ENCODE peak calls at places on chromosomes 2 and 18, in nine cellular contexts. One of them, this sample, is unnamed.

GRCh38 chr18:57561728-57562423 is 24.6 kb downstream of the FECH start:
- DNase-seq in cardiac muscle cell: peak; percentile 66
- DNase-seq in CD4-positive, alpha-beta T cell: no peak
- DNase-seq in uterus: no peak
- DNase-seq in psoas muscle: no peak
- DNase-seq in SK-N-SH: peak; percentile 68
- DNase-seq in adrenal gland: no peak
- DNase-seq in dorsolateral prefrontal cortex: no peak
- DNase-seq in small intestine: peak; percentile 49
- DNase-seq in this sample: no peak

GRCh38 chr18:34345738-34346137 is 121.0 kb upstream of the NOL4 start:
- DNase-seq in cardiac muscle cell: no peak
- DNase-seq in CD4-positive, alpha-beta T cell: no peak
- DNase-seq in uterus: no peak
- DNase-seq in psoas muscle: no peak
- DNase-seq in SK-N-SH: no peak
- DNase-seq in adrenal gland: no peak
- DNase-seq in dorsolateral prefrontal cortex: no peak
- DNase-seq in small intestine: no peak
- DNase-seq in this sample: no peak

GRCh38 chr2:54653572-54654204 is 69.8 kb upstream of the EML6 start:
- DNase-seq in cardiac muscle cell: no peak
- DNase-seq in CD4-positive, alpha-beta T cell: no peak
- DNase-seq in uterus: no peak
- DNase-seq in psoas muscle: peak; percentile 31
- DNase-seq in SK-N-SH: no peak
- DNase-seq in adrenal gland: peak; percentile 88
- DNase-seq in dorsolateral prefrontal cortex: no peak
- DNase-seq in small intestine: no peak
- DNase-seq in this sample: no peak

GRCh38 chr2:119647440-119648169 is 31.4 kb upstream of the TMEM177 start:
- DNase-seq in cardiac muscle cell: no peak
- DNase-seq in CD4-positive, alpha-beta T cell: no peak
- DNase-seq in uterus: no peak
- DNase-seq in psoas muscle: no peak
- DNase-seq in SK-N-SH: no peak
- DNase-seq in adrenal gland: no peak
- DNase-seq in dorsolateral prefrontal cortex: no peak
- DNase-seq in small intestine: no peak
- DNase-seq in this sample: no peak

GRCh38 chr2:156005999-156006712 is 326.4 kb downstream of the NR4A2 start:
- DNase-seq in cardiac muscle cell: peak; percentile 2
- DNase-seq in CD4-positive, alpha-beta T cell: no peak
- DNase-seq in uterus: no peak
- DNase-seq in psoas muscle: no peak
- DNase-seq in SK-N-SH: no peak
- DNase-seq in adrenal gland: no peak
- DNase-seq in dorsolateral prefrontal cortex: no peak
- DNase-seq in small intestine: peak; percentile 13
- DNase-seq in this sample: no peak

GRCh38 chr2:26704441-26704977 is 12.0 kb downstream of the KCNK3 start:
- DNase-seq in cardiac muscle cell: no peak
- DNase-seq in CD4-positive, alpha-beta T cell: no peak
- DNase-seq in uterus: no peak
- DNase-seq in psoas muscle: no peak
- DNase-seq in SK-N-SH: no peak
- DNase-seq in adrenal gland: no peak
- DNase-seq in dorsolateral prefrontal cortex: no peak
- DNase-seq in small intestine: no peak
- DNase-seq in this sample: no peak

GRCh38 chr2:180728928-180729559 is 251.4 kb upstream of the UBE2E3 start:
- DNase-seq in cardiac muscle cell: no peak
- DNase-seq in CD4-positive, alpha-beta T cell: no peak
- DNase-seq in uterus: no peak
- DNase-seq in psoas muscle: no peak
- DNase-seq in SK-N-SH: no peak
- DNase-seq in adrenal gland: no peak
- DNase-seq in dorsolateral prefrontal cortex: no peak
- DNase-seq in small intestine: no peak
- DNase-seq in this sample: no peak

GRCh38 chr2:12428786-12429185 is 287.9 kb upstream of the TRIB2 start:
- DNase-seq in cardiac muscle cell: no peak
- DNase-seq in CD4-positive, alpha-beta T cell: no peak
- DNase-seq in uterus: no peak
- DNase-seq in psoas muscle: no peak
- DNase-seq in SK-N-SH: no peak
- DNase-seq in adrenal gland: no peak
- DNase-seq in dorsolateral prefrontal cortex: no peak
- DNase-seq in small intestine: no peak
- DNase-seq in this sample: no peak

GRCh38 chr2:150143087-150143536 is 344.4 kb downstream of the RND3 start:
- DNase-seq in cardiac muscle cell: no peak
- DNase-seq in CD4-positive, alpha-beta T cell: no peak
- DNase-seq in uterus: no peak
- DNase-seq in psoas muscle: no peak
- DNase-seq in SK-N-SH: no peak
- DNase-seq in adrenal gland: no peak
- DNase-seq in dorsolateral prefrontal cortex: no peak
- DNase-seq in small intestine: no peak
- DNase-seq in this sample: no peak

GRCh38 chr2:188079176-188079575 is 212.5 kb upstream of the GULP1 start:
- DNase-seq in cardiac muscle cell: no peak
- DNase-seq in CD4-positive, alpha-beta T cell: no peak
- DNase-seq in uterus: no peak
- DNase-seq in psoas muscle: no peak
- DNase-seq in SK-N-SH: no peak
- DNase-seq in adrenal gland: no peak
- DNase-seq in dorsolateral prefrontal cortex: no peak
- DNase-seq in small intestine: no peak
- DNase-seq in this sample: no peak

GRCh38 chr2:189179607-189179979 is at the start of gene COL5A2:
- DNase-seq in cardiac muscle cell: peak; percentile 69
- DNase-seq in CD4-positive, alpha-beta T cell: no peak
- DNase-seq in uterus: peak; percentile 57
- DNase-seq in psoas muscle: peak; percentile 22
- DNase-seq in SK-N-SH: no peak
- DNase-seq in adrenal gland: peak; percentile 40
- DNase-seq in dorsolateral prefrontal cortex: no peak
- DNase-seq in small intestine: peak; percentile 2
- DNase-seq in this sample: no peak

GRCh38 chr18:61619783-61620182 is 273.0 kb downstream of the RNF152 start:
- DNase-seq in cardiac muscle cell: no peak
- DNase-seq in CD4-positive, alpha-beta T cell: no peak
- DNase-seq in uterus: no peak
- DNase-seq in psoas muscle: no peak
- DNase-seq in SK-N-SH: no peak
- DNase-seq in adrenal gland: no peak
- DNase-seq in dorsolateral prefrontal cortex: no peak
- DNase-seq in small intestine: no peak
- DNase-seq in this sample: no peak

GRCh38 chr2:84084856-84085255 is 374.2 kb downstream of the SUCLG1 start:
- DNase-seq in cardiac muscle cell: no peak
- DNase-seq in CD4-positive, alpha-beta T cell: no peak
- DNase-seq in uterus: no peak
- DNase-seq in psoas muscle: no peak
- DNase-seq in SK-N-SH: no peak
- DNase-seq in adrenal gland: no peak
- DNase-seq in dorsolateral prefrontal cortex: no peak
- DNase-seq in small intestine: no peak
- DNase-seq in this sample: no peak

GRCh38 chr18:12911025-12911927 is 27.2 kb upstream of the PTPN2 start:
- DNase-seq in cardiac muscle cell: no peak
- DNase-seq in CD4-positive, alpha-beta T cell: peak; percentile 26
- DNase-seq in uterus: peak; percentile 19
- DNase-seq in psoas muscle: peak; percentile 30
- DNase-seq in SK-N-SH: no peak
- DNase-seq in adrenal gland: no peak
- DNase-seq in dorsolateral prefrontal cortex: no peak
- DNase-seq in small intestine: peak; percentile 29
- DNase-seq in this sample: no peak

GRCh38 chr2:151481744-151482143 is 72.0 kb downstream of the RIF1 start:
- DNase-seq in cardiac muscle cell: no peak
- DNase-seq in CD4-positive, alpha-beta T cell: no peak
- DNase-seq in uterus: no peak
- DNase-seq in psoas muscle: no peak
- DNase-seq in SK-N-SH: no peak
- DNase-seq in adrenal gland: no peak
- DNase-seq in dorsolateral prefrontal cortex: no peak
- DNase-seq in small intestine: no peak
- DNase-seq in this sample: no peak

GRCh38 chr2:68214381-68214780 is 38.0 kb downstream of the PPP3R1 start:
- DNase-seq in cardiac muscle cell: no peak
- DNase-seq in CD4-positive, alpha-beta T cell: no peak
- DNase-seq in uterus: no peak
- DNase-seq in psoas muscle: no peak
- DNase-seq in SK-N-SH: no peak
- DNase-seq in adrenal gland: no peak
- DNase-seq in dorsolateral prefrontal cortex: no peak
- DNase-seq in small intestine: no peak
- DNase-seq in this sample: no peak

GRCh38 chr18:56252456-56252855 is 385.9 kb downstream of the TXNL1 start:
- DNase-seq in cardiac muscle cell: no peak
- DNase-seq in CD4-positive, alpha-beta T cell: no peak
- DNase-seq in uterus: no peak
- DNase-seq in psoas muscle: no peak
- DNase-seq in SK-N-SH: no peak
- DNase-seq in adrenal gland: no peak
- DNase-seq in dorsolateral prefrontal cortex: no peak
- DNase-seq in small intestine: no peak
- DNase-seq in this sample: no peak

GRCh38 chr2:174485763-174486613 is 841 bp downstream of the GPR155 start:
- DNase-seq in cardiac muscle cell: peak; percentile 46
- DNase-seq in CD4-positive, alpha-beta T cell: no peak
- DNase-seq in uterus: peak; percentile 30
- DNase-seq in psoas muscle: no peak
- DNase-seq in SK-N-SH: peak; percentile 49
- DNase-seq in adrenal gland: peak; percentile 45
- DNase-seq in dorsolateral prefrontal cortex: peak; percentile 27
- DNase-seq in small intestine: peak; percentile 19
- DNase-seq in this sample: no peak

GRCh38 chr2:85753035-85753524 is 711 bp upstream of the ATOH8 start:
- DNase-seq in cardiac muscle cell: no peak
- DNase-seq in CD4-positive, alpha-beta T cell: no peak
- DNase-seq in uterus: no peak
- DNase-seq in psoas muscle: no peak
- DNase-seq in SK-N-SH: no peak
- DNase-seq in adrenal gland: no peak
- DNase-seq in dorsolateral prefrontal cortex: no peak
- DNase-seq in small intestine: no peak
- DNase-seq in this sample: no peak

GRCh38 chr2:71069376-71069775 is 928 bp downstream of the NAGK start:
- DNase-seq in cardiac muscle cell: no peak
- DNase-seq in CD4-positive, alpha-beta T cell: no peak
- DNase-seq in uterus: no peak
- DNase-seq in psoas muscle: no peak
- DNase-seq in SK-N-SH: no peak
- DNase-seq in adrenal gland: no peak
- DNase-seq in dorsolateral prefrontal cortex: no peak
- DNase-seq in small intestine: no peak
- DNase-seq in this sample: no peak
- H3K27ac ChIP-seq in cardiac muscle cell: no peak overlapping the region
- H3K27ac ChIP-seq in CD4-positive, alpha-beta T cell: peak overlapping the region; percentile 91
- H3K27ac ChIP-seq in uterus: peak overlapping the region; percentile 97
- H3K27ac ChIP-seq in psoas muscle: no peak overlapping the region
- H3K27ac ChIP-seq in SK-N-SH: no peak overlapping the region
- H3K27ac ChIP-seq in adrenal gland: no peak overlapping the region
- H3K27ac ChIP-seq in dorsolateral prefrontal cortex: peak overlapping the region; percentile 97
- H3K27ac ChIP-seq in small intestine: no peak overlapping the region
- H3K27ac ChIP-seq in this sample: peak overlapping the region; percentile 92

DNA sequence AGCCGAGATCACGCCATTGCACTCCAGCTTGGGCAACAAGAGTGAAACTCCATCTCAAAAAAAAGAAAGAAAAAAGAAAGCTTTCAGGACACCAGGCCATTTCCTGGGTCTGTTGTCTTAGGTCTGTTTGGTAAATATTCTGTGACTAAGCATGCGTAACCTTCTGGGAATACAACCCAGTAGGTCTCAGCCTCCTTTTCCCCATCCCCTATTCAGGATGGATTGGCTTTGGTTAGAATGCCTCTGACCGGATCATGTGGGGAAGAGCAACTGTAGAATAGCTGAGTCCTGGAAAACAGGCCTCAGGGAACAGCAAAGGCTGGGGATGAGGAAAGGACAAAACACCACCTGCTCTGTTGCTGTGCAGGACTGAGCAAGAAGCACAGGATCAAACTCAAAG is 1.6 kb upstream of the PDCL3 start:
- DNase-seq in cardiac muscle cell: no peak
- DNase-seq in CD4-positive, alpha-beta T cell: no peak
- DNase-seq in uterus: no peak
- DNase-seq in psoas muscle: no peak
- DNase-seq in SK-N-SH: no peak
- DNase-seq in adrenal gland: no peak
- DNase-seq in dorsolateral prefrontal cortex: no peak
- DNase-seq in small intestine: no peak
- DNase-seq in this sample: no peak
- H3K27ac ChIP-seq in cardiac muscle cell: peak overlapping the region; percentile 97
- H3K27ac ChIP-seq in CD4-positive, alpha-beta T cell: peak overlapping the region; percentile 74
- H3K27ac ChIP-seq in uterus: peak overlapping the region; percentile 93
- H3K27ac ChIP-seq in psoas muscle: peak overlapping the region; percentile 90
- H3K27ac ChIP-seq in SK-N-SH: no peak overlapping the region
- H3K27ac ChIP-seq in adrenal gland: no peak overlapping the region
- H3K27ac ChIP-seq in dorsolateral prefrontal cortex: peak overlapping the region; percentile 95
- H3K27ac ChIP-seq in small intestine: peak overlapping the region; percentile 72
- H3K27ac ChIP-seq in this sample: no peak overlapping the region

DNA sequence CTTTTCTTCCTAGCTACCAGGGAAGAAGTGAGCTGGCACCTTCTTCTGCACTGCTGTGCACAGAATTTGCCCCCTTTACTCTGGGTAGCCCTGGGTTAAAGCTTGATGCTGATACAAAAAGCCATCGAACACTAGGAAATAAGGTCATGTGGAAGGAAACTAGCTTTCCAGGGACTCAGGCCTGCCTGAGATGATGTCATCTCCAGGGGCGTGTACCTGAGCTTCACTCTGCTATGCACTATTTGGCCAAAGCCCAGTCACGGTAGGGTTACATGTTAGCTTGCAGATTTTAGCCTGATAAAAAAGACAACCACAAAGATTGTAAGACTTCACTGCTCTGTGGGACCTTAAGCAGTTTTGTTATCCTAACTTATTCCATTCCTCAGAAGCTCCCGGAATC is 20.4 kb downstream of the EDAR start:
- DNase-seq in cardiac muscle cell: no peak
- DNase-seq in CD4-positive, alpha-beta T cell: no peak
- DNase-seq in uterus: no peak
- DNase-seq in psoas muscle: no peak
- DNase-seq in SK-N-SH: no peak
- DNase-seq in adrenal gland: no peak
- DNase-seq in dorsolateral prefrontal cortex: no peak
- DNase-seq in small intestine: peak; percentile 82
- DNase-seq in this sample: no peak
- H3K27ac ChIP-seq in cardiac muscle cell: no peak overlapping the region
- H3K27ac ChIP-seq in CD4-positive, alpha-beta T cell: no peak overlapping the region
- H3K27ac ChIP-seq in uterus: no peak overlapping the region
- H3K27ac ChIP-seq in psoas muscle: no peak overlapping the region
- H3K27ac ChIP-seq in SK-N-SH: no peak overlapping the region
- H3K27ac ChIP-seq in adrenal gland: no peak overlapping the region
- H3K27ac ChIP-seq in dorsolateral prefrontal cortex: no peak overlapping the region
- H3K27ac ChIP-seq in small intestine: no peak overlapping the region
- H3K27ac ChIP-seq in this sample: no peak overlapping the region

DNA sequence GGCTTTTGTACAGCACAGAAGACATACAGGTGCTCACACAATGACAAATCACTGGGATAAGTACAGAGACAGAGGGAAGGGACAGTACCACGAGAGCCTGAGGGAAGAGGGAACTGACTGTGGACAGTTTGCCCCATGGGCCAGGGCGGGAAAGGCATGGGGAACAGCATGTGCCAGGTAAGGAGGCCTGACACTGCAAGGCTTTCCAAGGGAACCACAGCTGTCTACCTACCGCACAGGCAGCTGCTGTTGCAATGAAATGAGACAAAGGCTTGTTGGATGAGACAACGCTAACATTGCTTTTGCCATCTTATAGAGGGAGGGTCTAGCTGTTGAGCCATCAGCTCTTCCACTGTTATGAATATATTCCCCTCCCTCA is 155.5 kb downstream of the DDX1 start:
- DNase-seq in cardiac muscle cell: no peak
- DNase-seq in CD4-positive, alpha-beta T cell: no peak
- DNase-seq in uterus: no peak
- DNase-seq in psoas muscle: no peak
- DNase-seq in SK-N-SH: no peak
- DNase-seq in adrenal gland: no peak
- DNase-seq in dorsolateral prefrontal cortex: no peak
- DNase-seq in small intestine: no peak
- DNase-seq in this sample: no peak
- H3K27ac ChIP-seq in cardiac muscle cell: peak overlapping the region; percentile 91
- H3K27ac ChIP-seq in CD4-positive, alpha-beta T cell: no peak overlapping the region
- H3K27ac ChIP-seq in uterus: no peak overlapping the region
- H3K27ac ChIP-seq in psoas muscle: no peak overlapping the region
- H3K27ac ChIP-seq in SK-N-SH: no peak overlapping the region
- H3K27ac ChIP-seq in adrenal gland: no peak overlapping the region
- H3K27ac ChIP-seq in dorsolateral prefrontal cortex: no peak overlapping the region
- H3K27ac ChIP-seq in small intestine: no peak overlapping the region
- H3K27ac ChIP-seq in this sample: no peak overlapping the region

This sample was measured in caudate nucleus.